ENCODE peak calls at places on chromosomes 2 and 18, in seven cellular contexts. E is GM23338, V is hepatocyte, I is IMR-90, C is SK-N-SH, U is fibroblast of lung, X is GM23248. T is an unnamed sample.

GRCh38 chr2:45610281-45611019 is 617 bp downstream of the SRBD1 start:
- DNase-seq in X (peak), E (peak), C (peak), U (peak), V (peak), I (peak), T (peak)

GRCh38 chr18:7600528-7601248 is 33.6 kb downstream of the PTPRM start:
- DNase-seq in I (no peak), X (no peak), U (no peak), C (no peak), V (no peak), E (no peak), T (no peak)

GRCh38 chr2:71898851-71899681 is 248.6 kb downstream of the CYP26B1 start:
- DNase-seq in X (no peak), V (no peak), E (no peak), U (no peak), C (no peak), I (no peak), T (no peak)

GRCh38 chr2:85954918-85955420 is 66.2 kb upstream of the ST3GAL5 start:
- DNase-seq in C (no peak), U (no peak), I (no peak), X (no peak), E (no peak), V (peak), T (no peak)

GRCh38 chr2:163551974-163552373 is 183.8 kb downstream of the FIGN start:
- DNase-seq in E (no peak), X (peak), V (no peak), U (peak), I (no peak), C (no peak), T (no peak)

GRCh38 chr2:63834401-63834800 is 7.3 kb upstream of the UGP2 start:
- DNase-seq in E (no peak), X (no peak), V (no peak), U (no peak), C (peak), I (no peak), T (no peak)

GRCh38 chr2:221243758-221244157 is 328.3 kb downstream of the EPHA4 start:
- DNase-seq in C (no peak), V (no peak), X (no peak), U (no peak), E (no peak), I (no peak), T (peak)

GRCh38 chr2:205967391-205968075 is 118.4 kb downstream of the INO80D start:
- DNase-seq in X (peak), U (peak), V (no peak), I (peak), C (no peak), E (no peak), T (no peak)

GRCh38 chr18:58862404-58862803 is 2.3 kb upstream of the ZNF532 start:
- DNase-seq in X (no peak), E (no peak), V (no peak), U (no peak), I (no peak), C (no peak), T (no peak)

GRCh38 chr2:141029424-141030078 is 1101.3 kb downstream of the LRP1B start:
- DNase-seq in X (no peak), U (no peak), I (no peak), V (no peak), C (no peak), E (peak), T (no peak)

GRCh38 chr2:101442667-101443061 is 32.2 kb downstream of the RFX8 start:
- DNase-seq in C (no peak), I (no peak), X (peak), V (no peak), U (no peak), E (peak), T (no peak)

GRCh38 chr18:59915606-59916005 is 15.8 kb downstream of the PMAIP1 start:
- DNase-seq in V (no peak), I (peak), E (no peak), C (no peak), U (peak), X (peak), T (no peak)

GRCh38 chr2:104846955-104847820 is 6.7 kb upstream of the POU3F3 start:
- DNase-seq in E (peak), V (no peak), X (no peak), C (no peak), U (peak), I (no peak), T (no peak)

GRCh38 chr18:45619062-45619825 is 4.0 kb downstream of the SLC14A2 start:
- DNase-seq in X (peak), U (no peak), V (peak), C (no peak), I (no peak), E (no peak), T (no peak)

GRCh38 chr18:9337875-9338274 is 3.3 kb downstream of the TWSG1 start:
- DNase-seq in I (peak), V (no peak), X (peak), E (no peak), C (no peak), U (peak), T (no peak)

GRCh38 chr2:69465513-69466456 is 28.6 kb upstream of the NFU1 start:
- DNase-seq in I (no peak), X (no peak), C (no peak), U (no peak), E (no peak), V (no peak), T (no peak)

GRCh38 chr2:62661263-62661635 is 44.3 kb upstream of the EHBP1 start:
- DNase-seq in C (no peak), V (no peak), I (no peak), X (peak), U (peak), E (peak), T (no peak)

GRCh38 chr2:217685255-217685605 is 317.6 kb downstream of the TNS1 start:
- DNase-seq in V (peak), I (peak), E (peak), C (no peak), X (peak), U (peak), T (no peak)

GRCh38 chr18:77053616-77054287 is 78.8 kb downstream of the MBP start:
- DNase-seq in U (no peak), V (no peak), X (no peak), C (no peak), I (no peak), E (no peak), T (peak)

GRCh38 chr18:77055429-77056310 is 76.9 kb downstream of the MBP start:
- DNase-seq in E (no peak), U (no peak), I (peak), X (no peak), V (no peak), C (no peak), T (peak)

GRCh38 chr18:77052656-77053309 is 79.8 kb downstream of the MBP start:
- DNase-seq in U (no peak), E (no peak), C (no peak), I (no peak), V (no peak), X (no peak), T (peak)

GRCh38 chr18:77054606-77055428 is 77.8 kb downstream of the MBP start:
- DNase-seq in E (peak), X (peak), V (peak), C (peak), I (peak), U (peak), T (peak)

DNA sequence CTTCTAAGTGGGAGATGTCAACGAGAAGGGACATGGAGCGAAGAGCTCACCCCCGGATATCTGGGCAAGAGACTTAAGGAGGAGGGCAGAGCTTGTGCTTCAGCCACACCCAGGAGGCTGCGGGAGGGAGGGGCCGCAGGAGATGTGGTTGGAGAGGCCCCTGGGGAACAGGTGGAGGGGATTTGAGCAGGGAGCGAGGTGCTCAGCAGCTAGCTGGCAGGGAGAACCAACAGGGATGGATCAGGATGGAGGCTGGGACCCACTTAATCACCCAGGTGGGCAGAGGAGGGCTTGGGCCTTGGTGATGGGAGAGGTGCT is 78.3 kb downstream of the MBP start:
- DNase-seq in C (no peak), X (no peak), U (no peak), I (no peak), E (no peak), V (no peak), T (peak)
- H2AFZ ChIP-seq in C (no peak), X (no peak), U (no peak), I (peak), E (no peak), V (no peak), T (no peak)

DNA sequence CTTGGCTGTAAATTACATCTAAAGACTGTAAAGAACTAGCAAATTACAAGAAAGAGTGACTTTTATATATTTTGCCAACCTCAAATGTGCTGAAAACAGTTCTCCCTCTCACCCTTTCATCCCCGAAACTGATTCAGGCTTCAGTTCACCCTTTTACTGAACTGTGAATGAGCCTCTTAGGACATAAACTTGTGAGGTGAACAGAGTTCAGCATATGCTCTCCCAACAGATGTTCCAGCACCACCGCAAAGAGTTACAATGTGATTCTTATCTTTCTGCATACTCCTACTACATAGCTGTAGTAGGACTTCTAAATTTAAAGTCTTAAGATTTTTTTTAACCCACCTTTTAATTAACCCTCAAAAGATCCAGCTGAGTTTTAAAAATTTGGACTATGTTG is 1.2 kb upstream of the ZCCHC2 start:
- DNase-seq in C (no peak), V (no peak), U (peak), E (no peak), X (no peak), I (no peak), T (no peak)
- H3K4me3 ChIP-seq in C (peak), V (peak), U (peak), E (peak), X (peak), I (no peak), T (peak)

GRCh38 chr2:19349911-19350677 is 8.3 kb downstream of the OSR1 start:
- DNase-seq in X (peak), I (no peak), C (peak), U (peak), V (peak), E (peak), T (peak)
- H2AFZ ChIP-seq in X (no peak), I (peak), C (no peak), U (no peak), V (no peak), E (peak), T (no peak)

DNA sequence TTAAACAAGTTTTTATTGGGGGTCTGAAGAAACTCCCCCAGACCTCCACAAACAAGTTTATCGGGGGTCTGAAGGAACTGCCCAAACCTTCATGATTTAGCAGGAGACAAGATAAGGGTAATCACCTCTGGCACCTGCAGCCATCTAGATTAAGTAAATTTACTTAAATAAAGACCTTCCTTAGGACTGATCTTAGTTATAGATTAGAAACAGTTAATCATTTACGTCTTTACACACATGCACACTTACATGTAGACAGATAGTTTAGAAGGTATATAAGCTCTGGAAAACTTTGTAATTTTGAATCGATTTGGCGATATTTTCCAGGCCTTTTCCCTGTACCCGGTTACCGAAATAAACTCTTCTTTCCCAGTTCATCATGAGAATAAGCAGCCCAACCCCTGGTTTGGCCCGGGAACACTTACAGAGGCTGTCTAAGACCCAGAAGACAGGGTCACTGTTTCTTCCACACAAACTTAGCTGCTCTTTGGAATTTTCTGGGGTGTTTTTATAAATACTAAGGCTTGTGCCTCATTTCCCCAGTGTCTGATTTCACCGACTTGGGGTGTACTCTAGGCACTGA is 585 bp upstream of the SKA1 start:
- DNase-seq in C (no peak), E (no peak), I (no peak), U (no peak), V (no peak), X (no peak), T (no peak)
- H3K4me3 ChIP-seq in C (peak), E (peak), I (peak), U (peak), V (peak), X (peak), T (peak)

DNA sequence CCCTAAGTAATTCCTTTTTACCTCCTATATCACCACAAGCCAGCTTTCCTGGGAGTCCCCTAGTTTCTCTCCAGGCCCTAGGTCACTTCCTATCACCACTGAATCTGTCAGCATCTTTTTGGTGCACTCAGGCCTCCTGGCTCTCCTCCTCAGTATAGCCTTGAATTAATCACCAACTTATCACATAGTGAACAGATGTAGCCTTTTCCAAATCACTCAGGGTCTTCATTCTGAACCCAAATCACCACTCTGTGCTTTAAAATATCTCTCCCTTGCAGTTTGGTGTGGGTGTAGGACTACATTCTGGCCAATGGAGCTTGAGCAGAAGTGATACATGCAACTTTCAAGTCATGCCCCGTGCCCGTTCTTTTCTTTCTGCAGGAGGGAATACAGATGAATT is 29.6 kb upstream of the ATP8B1 start:
- DNase-seq in I (no peak), V (no peak), C (no peak), U (no peak), E (no peak), X (no peak), T (no peak)
- H2AFZ ChIP-seq in I (peak), V (no peak), C (peak), U (no peak), E (no peak), X (no peak), T (no peak)

GRCh38 chr2:218783612-218784169 is 1.7 kb downstream of the CYP27A1 start:
- DNase-seq in E (no peak), U (no peak), C (no peak), I (no peak), V (no peak), X (no peak), T (no peak)

GRCh38 chr2:218780026-218780425 is 1.9 kb upstream of the CYP27A1 start:
- DNase-seq in E (no peak), V (no peak), C (no peak), I (no peak), U (no peak), X (no peak), T (no peak)

GRCh38 chr2:218780851-218781690 is 876 bp upstream of the CYP27A1 start:
- DNase-seq in C (no peak), I (no peak), V (peak), E (no peak), X (peak), U (no peak), T (no peak)

GRCh38 chr2:218782529-218782845 is 540 bp downstream of the CYP27A1 start:
- DNase-seq in V (peak), E (peak), I (no peak), C (no peak), U (no peak), X (no peak), T (no peak)

DNA sequence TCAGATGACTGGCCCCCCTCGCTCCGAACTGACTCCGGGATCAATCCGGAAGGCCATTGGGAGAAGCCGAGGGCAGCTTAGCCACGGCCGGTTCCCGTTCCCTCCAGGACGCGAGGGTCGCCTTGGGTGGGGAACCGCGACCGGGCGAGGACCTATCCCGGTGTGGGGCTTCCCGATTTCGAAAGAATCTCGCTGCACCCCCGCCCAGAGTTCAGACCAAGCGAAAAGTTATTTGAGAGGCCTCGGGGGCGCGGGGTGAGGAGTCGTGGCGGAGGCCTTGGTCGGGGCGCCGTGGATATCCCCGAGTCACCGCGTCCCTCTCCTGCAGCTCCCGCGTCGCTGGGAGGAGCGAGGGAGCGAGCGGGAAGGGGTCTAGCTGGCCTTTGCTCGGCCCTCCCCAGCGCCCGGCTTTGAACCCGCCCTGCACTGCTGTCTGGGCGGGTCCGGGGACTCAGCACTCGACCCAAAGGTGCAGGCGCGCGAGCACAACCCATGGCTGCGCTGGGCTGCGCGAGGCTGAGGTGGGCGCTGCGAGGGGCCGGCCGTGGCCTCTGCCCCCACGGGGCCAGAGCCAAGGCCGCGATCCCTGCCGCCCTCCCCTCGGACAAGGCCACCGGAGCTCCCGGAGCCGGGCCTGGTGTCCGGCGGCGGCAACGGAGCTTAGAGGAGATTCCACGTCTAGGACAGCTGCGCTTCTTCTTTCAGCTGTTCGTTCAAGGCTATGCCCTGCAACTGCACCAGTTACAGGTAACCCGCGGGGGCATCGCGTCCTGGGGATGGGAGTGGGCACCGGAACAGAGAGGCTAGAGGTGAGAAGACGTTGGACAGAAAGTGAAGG is at the start of gene CYP27A1:
- DNase-seq in I (no peak), U (peak), E (peak), X (peak), V (peak), C (peak), T (no peak)
- H3K4me3 ChIP-seq in I (peak), U (peak), E (peak), X (peak), V (peak), C (no peak), T (no peak)

T was measured in Karpas-422.